ENCODE peak calls at places on chromosome 5, in five cellular contexts. K is left ventricle myocardium inferior, E is adrenal gland, H is upper lobe of right lung, G is heart right ventricle. W is an unnamed sample.

GRCh38 chr5:61683926-61684325 is 351.9 kb downstream of the ZSWIM6 start:
- DNase-seq in K (no peak), H (no peak), G (no peak), E (no peak), W (no peak)

GRCh38 chr5:84374568-84374967 is 10.1 kb downstream of the EDIL3 start:
- DNase-seq in H (no peak), G (no peak), E (no peak), K (no peak), W (no peak)

GRCh38 chr5:55634204-55634785 is 77.8 kb downstream of the SLC38A9 start:
- DNase-seq in E (no peak), K (no peak), H (no peak), G (peak; percentile 53), W (no peak)

GRCh38 chr5:143200781-143201398 is 202.6 kb downstream of the NR3C1 start:
- DNase-seq in K (peak; percentile 48), H (no peak), E (peak; percentile 65), G (peak; percentile 59), W (peak; percentile 74)

GRCh38 chr5:4042311-4042710 is 446.7 kb downstream of the IRX1 start:
- DNase-seq in E (peak; percentile 15), H (no peak), G (no peak), K (no peak), W (no peak)

GRCh38 chr5:72812483-72812882 is 4.0 kb upstream of the TNPO1 start:
- DNase-seq in E (no peak), G (no peak), K (no peak), H (no peak), W (no peak)

GRCh38 chr5:65480306-65480865 is 1.3 kb downstream of the ADAMTS6 start:
- DNase-seq in K (peak; percentile 80), G (peak; percentile 77), E (peak; percentile 84), H (peak; percentile 76), W (peak; percentile 83)

GRCh38 chr5:160230686-160231527 is 1.6 kb downstream of the FABP6 start:
- DNase-seq in H (peak; percentile 79), K (no peak), E (peak; percentile 93), G (no peak), W (peak; percentile 32)

GRCh38 chr5:138033916-138034315 is 1.0 kb upstream of the FAM13B start:
- DNase-seq in G (no peak), K (no peak), E (no peak), H (no peak), W (no peak)

GRCh38 chr5:21121213-21121612 is 1133.2 kb upstream of the CDH18 start:
- DNase-seq in E (no peak), H (no peak), K (no peak), G (no peak), W (no peak)

GRCh38 chr5:112800901-112801300 is 60.2 kb upstream of the SRP19 start:
- DNase-seq in E (no peak), K (no peak), G (no peak), H (no peak), W (no peak)

GRCh38 chr5:119330367-119331183 is 25.2 kb upstream of the TNFAIP8 start:
- DNase-seq in H (no peak), G (no peak), E (no peak), K (no peak), W (no peak)

GRCh38 chr5:169745441-169746146 is 108.5 kb downstream of the DOCK2 start:
- DNase-seq in K (no peak), G (no peak), H (no peak), E (no peak), W (no peak)

GRCh38 chr5:128857061-128857677 is 108.1 kb upstream of the SLC27A6 start:
- DNase-seq in G (no peak), H (no peak), E (no peak), K (no peak), W (no peak)

GRCh38 chr5:6759401-6759800 is 46.2 kb downstream of the TENT4A start:
- DNase-seq in E (no peak), H (no peak), K (no peak), G (no peak), W (no peak)

GRCh38 chr5:159779481-159779880 is 136.8 kb upstream of the ADRA1B start:
- DNase-seq in H (no peak), E (no peak), G (no peak), K (no peak), W (no peak)

GRCh38 chr5:141492168-141492885 is 3.4 kb downstream of the PCDHGC5 start:
- DNase-seq in E (no peak), G (no peak), H (no peak), K (no peak), W (no peak)

GRCh38 chr5:172667786-172668735 is 27.0 kb downstream of the NEURL1B start:
- DNase-seq in K (no peak), H (peak; percentile 21), E (no peak), G (no peak), W (no peak)

GRCh38 chr5:74240783-74241750 is 399.5 kb downstream of the ENC1 start:
- DNase-seq in K (no peak), E (peak; percentile 17), G (no peak), H (no peak), W (no peak)

GRCh38 chr5:133081036-133081435 is 29.2 kb downstream of the HSPA4 start:
- DNase-seq in E (no peak), H (no peak), G (no peak), K (no peak), W (no peak)

GRCh38 chr5:159550951-159551350 is 220.7 kb upstream of the IL12B start:
- DNase-seq in H (no peak), G (no peak), E (no peak), K (no peak), W (no peak)

GRCh38 chr5:43649256-43649655 is 46.3 kb downstream of the NNT start:
- DNase-seq in E (no peak), H (no peak), G (no peak), K (no peak), W (no peak)

GRCh38 chr5:124748687-124749594 is 2.5 kb upstream of the ZNF608 start:
- DNase-seq in G (peak; percentile 84), H (peak; percentile 75), K (peak; percentile 46), E (peak; percentile 83), W (peak; percentile 66)

GRCh38 chr5:53257806-53258373 is 148.3 kb upstream of the MOCS2 start:
- DNase-seq in H (no peak), G (no peak), E (no peak), K (no peak), W (no peak)

GRCh38 chr5:40483316-40483715 is 196.4 kb upstream of the PTGER4 start:
- DNase-seq in H (no peak), E (no peak), K (no peak), G (no peak), W (no peak)

DNA sequence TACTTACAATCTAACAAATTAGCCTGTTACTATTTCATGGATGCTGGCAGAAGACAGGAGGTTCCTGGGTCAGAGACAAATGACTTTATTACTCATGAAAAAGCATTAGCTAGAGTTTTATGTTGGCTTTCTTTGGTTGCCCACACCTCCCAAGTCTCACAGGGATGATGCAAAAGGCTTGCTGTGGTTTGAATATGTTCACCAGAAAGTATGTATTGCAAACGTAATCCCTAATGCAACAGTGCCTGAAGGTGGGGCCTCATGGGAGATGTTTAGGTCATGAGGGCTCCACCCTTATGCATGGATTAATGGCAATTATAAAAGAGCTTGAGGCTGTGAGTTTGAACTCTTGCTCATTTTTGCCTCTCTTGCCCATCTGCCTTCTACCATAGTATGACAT is 28.5 kb downstream of the DPYSL3 start:
- DNase-seq in H (no peak), E (no peak), G (no peak), K (no peak), W (no peak)
- H3K27ac ChIP-seq in H (no peak overlapping the region), E (no peak overlapping the region), G (no peak overlapping the region), K (peak overlapping the region; percentile 78), W (no peak overlapping the region)

GRCh38 chr5:82348749-82349148 is 70.6 kb upstream of the RPS23 start:
- DNase-seq in H (no peak), G (no peak), E (no peak), K (no peak), W (no peak)
- H3K4me1 ChIP-seq in H (peaks cover 12% of the 10 kb centered on the region), G (peaks cover 36% of the 10 kb centered on the region), E (no peaks in the 10 kb centered on the region), K (peaks cover 60% of the 10 kb centered on the region), W (peaks cover 23% of the 10 kb centered on the region)

GRCh38 chr5:2300421-2300820 is 417.7 kb upstream of the IRX4 start:
- DNase-seq in E (no peak), K (no peak), G (no peak), H (no peak), W (no peak)
- H3K9me3 ChIP-seq in E (no peaks in the 10 kb centered on the region), K (no peaks in the 10 kb centered on the region), G (no peaks in the 10 kb centered on the region), H (no peaks in the 10 kb centered on the region), W (no peaks in the 10 kb centered on the region)

GRCh38 chr5:78896128-78896527 is 89.0 kb downstream of the ARSB start:
- DNase-seq in E (no peak), H (no peak), G (no peak), K (no peak), W (no peak)

GRCh38 chr5:78903936-78904335 is 81.2 kb downstream of the ARSB start:
- DNase-seq in E (no peak), G (no peak), K (no peak), H (no peak), W (no peak)

GRCh38 chr5:78895616-78896015 is 89.5 kb downstream of the ARSB start:
- DNase-seq in K (no peak), E (no peak), H (no peak), G (no peak), W (no peak)

GRCh38 chr5:78905084-78905938 is 79.8 kb downstream of the ARSB start:
- DNase-seq in K (no peak), G (no peak), E (no peak), H (no peak), W (no peak)

DNA sequence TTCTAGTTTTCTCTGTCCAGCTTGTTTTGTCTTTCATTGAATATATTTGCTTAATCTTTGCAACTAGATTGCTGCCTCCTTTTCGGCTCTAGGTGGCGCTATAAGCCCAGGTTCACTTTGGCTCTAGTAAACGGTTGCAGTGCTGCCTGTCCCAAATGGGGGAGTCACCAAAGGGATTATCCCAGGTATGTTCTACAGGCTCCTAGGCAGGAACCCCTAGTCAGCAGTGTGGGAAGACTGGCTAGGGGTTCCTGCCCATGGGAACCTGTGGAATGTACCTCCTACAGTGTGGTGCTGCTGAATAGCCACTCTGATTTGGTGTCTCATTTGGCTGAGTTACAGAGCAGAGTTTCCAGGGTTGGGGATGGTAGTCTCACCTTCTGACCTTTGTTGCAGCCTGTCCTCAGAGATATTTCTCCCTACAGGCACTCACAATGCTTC is 85.2 kb downstream of the ARSB start:
- DNase-seq in H (no peak), E (peak; percentile 22), G (peak; percentile 43), K (no peak), W (no peak)
- H3K27ac ChIP-seq in H (no peak overlapping the region), E (no peak overlapping the region), G (no peak overlapping the region), K (no peak overlapping the region), W (no peak overlapping the region)

DNA sequence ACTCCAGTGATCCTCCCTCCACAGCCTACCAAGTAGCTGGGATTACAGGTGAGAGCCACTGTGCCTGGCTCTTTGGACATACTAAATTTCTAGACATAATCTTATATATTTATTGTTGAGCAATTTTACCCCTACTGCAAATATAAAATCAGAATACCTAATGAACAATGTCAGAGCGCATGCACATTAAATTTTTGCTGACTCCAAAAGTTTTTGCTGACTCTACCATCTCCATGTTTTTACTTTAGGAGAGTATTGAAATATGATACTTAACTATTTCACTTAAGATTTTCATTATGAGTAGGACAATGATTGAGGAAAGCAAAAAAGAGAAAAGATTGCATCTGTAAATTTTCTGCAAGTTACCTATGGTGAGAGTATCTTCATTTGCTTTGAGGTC is 402.3 kb downstream of the LRRC70 start:
- DNase-seq in K (no peak), E (no peak), H (no peak), G (no peak), W (no peak)
- H3K4me1 ChIP-seq in K (no peaks in the 10 kb centered on the region), E (no peaks in the 10 kb centered on the region), H (no peaks in the 10 kb centered on the region), G (no peaks in the 10 kb centered on the region), W (no peaks in the 10 kb centered on the region)

W was measured in psoas muscle.